ENCODE peak calls at places on chromosomes 3 and 15, in five cellular contexts. J is retinal pigment epithelial cell; Z is CD4-positive, alpha-beta T cell; K is AG10803; L is body of pancreas. E is an unnamed sample.

GRCh38 chr3:134317106-134317947 is 56.9 kb downstream of the AMOTL2 start:
- DNase-seq in J (no peak), Z (no peak), K (peak), L (no peak), E (no peak)

GRCh38 chr3:195097331-195098255 is 173.4 kb downstream of the XXYLT1 start:
- DNase-seq in J (no peak), Z (no peak), K (no peak), L (no peak), E (no peak)

GRCh38 chr15:91099616-91100560 is at the start of gene SV2B:
- DNase-seq in J (no peak), Z (peak), K (peak), L (peak), E (peak)

GRCh38 chr3:107913671-107914070 is 177.2 kb downstream of the CD47 start:
- DNase-seq in J (no peak), Z (no peak), K (peak), L (no peak), E (no peak)

GRCh38 chr15:57866149-57866736 is 159.7 kb downstream of the POLR2M start:
- DNase-seq in J (no peak), Z (peak), K (peak), L (peak), E (no peak)

GRCh38 chr3:96169111-96169510 is 645.3 kb upstream of the EPHA6 start:
- DNase-seq in J (no peak), Z (no peak), K (no peak), L (no peak), E (no peak)

GRCh38 chr15:25798207-25798931 is 64.8 kb downstream of the ATP10A start:
- DNase-seq in J (no peak), Z (no peak), K (peak), L (no peak), E (no peak)

GRCh38 chr3:12695916-12696315 is 32.0 kb upstream of the RAF1 start:
- DNase-seq in J (no peak), Z (no peak), K (no peak), L (no peak), E (no peak)

GRCh38 chr15:58566029-58566428 is 134.2 kb downstream of the LIPC start:
- DNase-seq in J (no peak), Z (no peak), K (no peak), L (no peak), E (no peak)

GRCh38 chr15:75042730-75043508 is 19.5 kb downstream of the PPCDC start:
- DNase-seq in J (no peak), Z (peak), K (peak), L (peak), E (no peak)
- TF ChIP-seq CTCF in J (peak), Z (no peak), K (peak), L (peak), E (no peak)

DNA sequence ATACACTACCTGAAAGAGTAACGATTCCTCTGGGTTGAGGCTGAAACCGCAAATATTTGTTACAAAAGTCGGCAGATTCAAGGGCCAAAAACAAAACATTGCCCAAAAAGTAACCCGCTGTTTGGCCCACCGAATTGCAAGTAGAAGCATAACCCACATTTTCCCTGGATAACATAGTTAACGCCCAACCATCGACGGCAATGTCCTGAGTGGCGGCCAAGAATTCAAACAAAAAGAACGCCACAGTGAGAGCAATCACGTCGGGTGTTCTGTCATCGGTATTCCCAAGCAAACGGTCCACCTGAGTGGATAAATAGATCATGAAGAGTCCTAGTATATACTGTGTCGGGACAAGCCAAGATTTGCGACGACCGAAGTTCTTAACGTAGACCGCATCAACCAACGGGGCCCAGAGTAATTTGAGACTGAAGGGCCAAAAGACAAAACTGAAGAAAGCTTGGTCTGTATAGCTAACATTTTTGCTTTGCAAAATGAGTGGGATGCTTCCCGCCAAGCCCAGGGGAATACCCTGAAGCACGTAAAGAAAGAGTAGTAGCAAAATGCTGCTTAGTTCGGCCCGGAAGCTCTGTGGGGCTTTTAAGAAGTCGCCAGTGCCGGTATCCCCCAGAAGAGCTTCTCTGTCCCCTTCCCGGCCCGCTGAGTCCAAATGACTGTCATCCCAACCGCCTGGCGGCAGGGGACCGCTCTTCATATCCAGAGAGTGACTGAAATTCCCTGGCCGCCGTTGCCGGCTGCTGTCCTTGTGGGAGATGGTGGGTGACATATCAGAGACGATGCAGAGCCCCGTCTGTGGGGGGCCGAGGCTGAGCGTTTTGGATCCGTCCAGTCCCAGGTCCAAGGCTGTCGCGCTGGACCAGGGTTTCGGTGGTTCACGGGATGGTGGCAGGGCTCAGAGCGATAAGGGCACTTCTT is 747 bp downstream of the SLC33A1 start:
- DNase-seq in J (no peak), Z (no peak), K (no peak), L (no peak), E (no peak)
- TF ChIP-seq CTCF in J (peak), Z (peak), K (no peak), L (peak), E (no peak)

GRCh38 chr3:149527531-149528343 is 53.2 kb downstream of the TM4SF4 start:
- DNase-seq in J (no peak), Z (no peak), K (no peak), L (no peak), E (no peak)
- TF ChIP-seq CTCF in J (peak), Z (no peak), K (peak), L (no peak), E (no peak)

GRCh38 chr3:45056608-45057301 is 30.7 kb downstream of the CLEC3B start:
- DNase-seq in J (no peak), Z (no peak), K (no peak), L (no peak), E (no peak)

GRCh38 chr3:45054196-45054857 is 28.2 kb downstream of the CLEC3B start:
- DNase-seq in J (no peak), Z (no peak), K (peak), L (no peak), E (no peak)

GRCh38 chr3:45055411-45056143 is 29.5 kb downstream of the CLEC3B start:
- DNase-seq in J (no peak), Z (no peak), K (peak), L (no peak), E (no peak)

GRCh38 chr3:45057557-45057956 is 31.5 kb downstream of the CLEC3B start:
- DNase-seq in J (no peak), Z (no peak), K (no peak), L (no peak), E (no peak)

DNA sequence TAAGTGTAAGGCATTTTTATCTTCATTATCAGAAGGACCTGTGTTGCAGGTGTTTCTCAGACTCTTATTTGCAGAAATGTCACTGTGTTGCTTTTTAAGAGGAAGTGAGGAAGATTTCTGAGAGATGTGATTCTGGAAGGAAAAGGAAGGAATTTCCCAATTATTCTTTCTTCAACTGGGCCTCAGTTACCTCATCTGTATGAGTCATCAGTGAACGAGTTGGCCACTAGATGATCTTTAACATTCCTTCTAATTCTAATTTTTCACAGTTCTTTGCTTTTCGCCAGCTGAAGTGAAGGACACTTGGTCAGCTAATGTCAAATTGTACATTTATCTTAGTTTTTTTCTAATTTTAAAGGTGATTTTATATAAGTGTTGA is 28.9 kb downstream of the CLEC3B start:
- DNase-seq in J (no peak), Z (no peak), K (peak), L (no peak), E (no peak)
- TF ChIP-seq CTCF in J (no peak), Z (no peak), K (no peak), L (no peak), E (no peak)

GRCh38 chr3:129346690-129347440 is 68.2 kb downstream of the HMCES start:
- DNase-seq in J (no peak), Z (no peak), K (no peak), L (no peak), E (no peak)

GRCh38 chr3:129347446-129347845 is 68.8 kb downstream of the HMCES start:
- DNase-seq in J (no peak), Z (no peak), K (no peak), L (no peak), E (no peak)

GRCh38 chr3:129352045-129352444 is 73.4 kb downstream of the HMCES start:
- DNase-seq in J (no peak), Z (no peak), K (no peak), L (no peak), E (no peak)

GRCh38 chr3:129348734-129349133 is 70.1 kb downstream of the HMCES start:
- DNase-seq in J (no peak), Z (no peak), K (no peak), L (no peak), E (no peak)

DNA sequence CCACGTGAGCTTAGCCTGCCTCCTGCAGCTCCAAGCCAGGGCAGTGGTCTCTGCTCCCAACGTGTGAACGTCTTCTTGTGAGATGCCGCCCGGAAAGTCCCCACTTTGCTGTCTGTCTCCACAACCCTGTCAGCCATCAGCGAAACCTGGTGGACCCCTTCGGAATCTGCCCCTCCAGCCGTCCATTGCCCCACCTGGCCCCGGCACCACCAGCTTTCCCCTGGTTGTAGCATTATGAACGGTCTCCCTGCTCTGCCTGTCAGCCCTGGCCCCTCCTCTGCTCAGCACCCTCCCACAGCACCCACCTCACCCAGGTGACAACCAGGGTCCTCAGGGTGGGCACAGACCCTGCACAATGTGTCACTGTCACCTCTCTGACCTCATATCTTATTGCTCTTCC is 71.1 kb downstream of the HMCES start:
- DNase-seq in J (no peak), Z (no peak), K (no peak), L (no peak), E (no peak)
- TF ChIP-seq CTCF in J (no peak), Z (no peak), K (no peak), L (no peak), E (no peak)

GRCh38 chr3:32909999-32910398 is 41.4 kb upstream of the CCR4 start:
- DNase-seq in J (no peak), Z (no peak), K (no peak), L (no peak), E (no peak)

GRCh38 chr3:32910954-32911353 is 40.5 kb upstream of the CCR4 start:
- DNase-seq in J (no peak), Z (no peak), K (peak), L (no peak), E (no peak)

GRCh38 chr3:32912046-32912445 is 39.4 kb upstream of the CCR4 start:
- DNase-seq in J (no peak), Z (no peak), K (no peak), L (no peak), E (no peak)

GRCh38 chr3:32913790-32914446 is 37.5 kb upstream of the CCR4 start:
- DNase-seq in J (no peak), Z (no peak), K (peak), L (no peak), E (no peak)
- TF ChIP-seq CTCF in J (no peak), Z (no peak), K (no peak), L (no peak), E (no peak)

DNA sequence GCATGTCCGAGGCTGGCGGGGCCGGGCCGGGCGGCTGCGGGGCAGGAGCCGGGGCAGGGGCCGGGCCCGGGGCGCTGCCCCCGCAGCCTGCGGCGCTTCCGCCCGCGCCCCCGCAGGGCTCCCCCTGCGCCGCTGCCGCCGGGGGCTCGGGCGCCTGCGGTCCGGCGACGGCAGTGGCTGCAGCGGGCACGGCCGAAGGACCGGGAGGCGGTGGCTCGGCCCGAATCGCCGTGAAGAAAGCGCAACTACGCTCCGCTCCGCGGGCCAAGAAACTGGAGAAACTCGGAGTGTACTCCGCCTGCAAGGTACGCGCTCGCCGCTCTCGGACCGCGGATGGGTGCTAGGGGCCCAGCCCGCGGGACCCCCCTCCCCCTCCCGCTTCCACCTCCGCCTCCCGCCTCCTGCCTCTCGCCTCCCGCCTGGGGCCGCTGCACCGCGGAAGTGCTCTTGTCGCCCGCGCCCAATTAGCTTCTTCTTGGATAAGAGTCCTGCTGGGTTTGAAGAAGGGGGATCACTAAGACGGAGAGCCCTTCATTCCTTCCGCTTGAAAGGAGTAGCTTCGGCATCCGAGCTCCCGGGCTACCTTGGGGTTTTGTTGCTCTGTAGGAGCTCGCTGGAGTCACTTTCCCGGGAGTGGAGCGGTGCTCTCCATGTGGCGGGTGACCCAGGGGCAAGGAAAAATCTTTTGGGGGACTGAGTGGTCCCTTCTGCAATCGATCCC is 390 bp downstream of the KAT2B start:
- DNase-seq in J (no peak), Z (peak), K (peak), L (peak), E (peak)
- TF ChIP-seq CTCF in J (peak), Z (no peak), K (peak), L (peak), E (no peak)